ENCODE peak calls at places on chromosome 10, in six cellular contexts. B is ovary, O is brain microvascular endothelial cell, N is psoas muscle, A is AG04450, V is PC-9. T is an unnamed sample.

GRCh38 chr10:114458955-114459354 is 54.7 kb upstream of the AFAP1L2 start:
- DNase-seq in B (no peak), A (no peak), O (peak), V (no peak), N (peak), T (no peak)

GRCh38 chr10:72794260-72794659 is 99.3 kb upstream of the OIT3 start:
- DNase-seq in V (no peak), O (no peak), A (no peak), N (no peak), B (no peak), T (no peak)

GRCh38 chr10:59880976-59881510 is 25.3 kb downstream of the CCDC6 start:
- DNase-seq in V (no peak), N (no peak), A (no peak), O (no peak), B (no peak), T (no peak)

GRCh38 chr10:126240483-126240882 is 147.8 kb downstream of the ADAM12 start:
- DNase-seq in O (peak), N (no peak), B (no peak), A (no peak), V (no peak), T (no peak)

GRCh38 chr10:29050081-29050480 is 238.8 kb upstream of the LYZL1 start:
- DNase-seq in A (no peak), O (no peak), B (no peak), N (no peak), V (no peak), T (no peak)

GRCh38 chr10:101485681-101486554 is 102.1 kb downstream of the POLL start:
- DNase-seq in A (no peak), O (no peak), N (peak), B (peak), V (no peak), T (no peak)

GRCh38 chr10:112973046-112973445 is 23.0 kb downstream of the TCF7L2 start:
- DNase-seq in V (no peak), N (no peak), B (no peak), A (no peak), O (no peak), T (no peak)

GRCh38 chr10:62046522-62047239 is 145.2 kb downstream of the ARID5B start:
- DNase-seq in B (peak), O (peak), A (no peak), N (no peak), V (no peak), T (no peak)

GRCh38 chr10:132860527-132860926 is 74.6 kb upstream of the NKX6-2 start:
- DNase-seq in V (no peak), O (no peak), N (no peak), A (no peak), B (peak), T (peak)

GRCh38 chr10:18100664-18101063 is 39.6 kb upstream of the CACNB2 start:
- DNase-seq in B (no peak), N (no peak), A (no peak), V (no peak), O (no peak), T (no peak)

GRCh38 chr10:46326066-46326465 is 39.3 kb downstream of the ANTXRL start:
- DNase-seq in O (no peak), B (no peak), N (no peak), A (no peak), V (no peak), T (no peak)

GRCh38 chr10:98534046-98534445 is 87.3 kb upstream of the HPS1 start:
- DNase-seq in A (no peak), O (no peak), N (no peak), B (no peak), V (no peak), T (no peak)

GRCh38 chr10:94213980-94214379 is 148.8 kb downstream of the NOC3L start:
- DNase-seq in A (no peak), O (no peak), V (no peak), B (no peak), N (no peak), T (no peak)

GRCh38 chr10:34290412-34291082 is 524.5 kb downstream of the PARD3 start:
- DNase-seq in B (no peak), O (peak), A (peak), N (peak), V (no peak), T (no peak)

GRCh38 chr10:5073659-5074058 is 20.6 kb upstream of the AKR1C3 start:
- DNase-seq in B (no peak), V (no peak), A (no peak), O (no peak), N (no peak), T (no peak)

GRCh38 chr10:133247681-133248333 is 10.2 kb downstream of the VENTX start:
- DNase-seq in O (no peak), A (no peak), B (peak), V (no peak), N (no peak), T (no peak)

GRCh38 chr10:86367339-86367951 is 850 bp upstream of the GRID1 start:
- DNase-seq in B (no peak), V (no peak), A (no peak), O (no peak), N (peak), T (no peak)

GRCh38 chr10:56928717-56929116 is 567.7 kb upstream of the ZWINT start:
- DNase-seq in N (no peak), A (no peak), B (no peak), V (no peak), O (no peak), T (no peak)

GRCh38 chr10:132637477-132638129 is 100.0 kb downstream of the INPP5A start:
- DNase-seq in V (peak), O (peak), A (peak), B (peak), N (peak), T (no peak)

GRCh38 chr10:70052462-70053211 is at the start of gene MACROH2A2:
- DNase-seq in B (peak), V (no peak), A (no peak), N (peak), O (peak), T (peak)

GRCh38 chr10:70885931-70886903 is 2.1 kb downstream of the PCBD1 start:
- DNase-seq in V (no peak), N (peak), O (no peak), B (no peak), A (no peak), T (no peak)

GRCh38 chr10:35928017-35928619 is 286.0 kb upstream of the FZD8 start:
- DNase-seq in N (no peak), O (peak), A (no peak), B (no peak), V (no peak), T (no peak)

GRCh38 chr10:62075912-62076311 is 174.4 kb downstream of the ARID5B start:
- DNase-seq in O (no peak), V (no peak), B (no peak), N (no peak), A (no peak), T (no peak)

GRCh38 chr10:89342219-89342966 is 14.6 kb downstream of the IFIT3 start:
- DNase-seq in A (no peak), O (peak), V (no peak), B (peak), N (peak), T (peak)

GRCh38 chr10:31261502-31262311 is 57.3 kb upstream of the ZEB1 start:
- DNase-seq in A (peak), O (peak), V (no peak), B (no peak), N (no peak), T (no peak)

GRCh38 chr10:91540714-91541113 is 92.2 kb downstream of the PPP1R3C start:
- DNase-seq in B (no peak), N (no peak), A (no peak), V (peak), O (no peak), T (no peak)

GRCh38 chr10:123896217-123896927 is 4.8 kb upstream of the CPXM2 start:
- DNase-seq in V (no peak), B (no peak), O (no peak), A (no peak), N (no peak), T (no peak)

GRCh38 chr10:38605153-38605661 is 511.1 kb downstream of the ZNF37A start:
- DNase-seq in N (no peak), V (no peak), B (no peak), O (no peak), A (no peak), T (peak)

GRCh38 chr10:130631139-130631864 is 495.1 kb downstream of the GLRX3 start:
- DNase-seq in A (no peak), N (no peak), O (peak), V (no peak), B (no peak), T (no peak)

GRCh38 chr10:124010563-124011131 is 82.8 kb downstream of the CHST15 start:
- DNase-seq in V (no peak), O (no peak), B (peak), A (no peak), N (no peak), T (no peak)

GRCh38 chr10:3091346-3091787 is 24.0 kb downstream of the PFKP start:
- DNase-seq in O (peak), N (no peak), A (peak), B (no peak), V (peak), T (no peak)

GRCh38 chr10:34739915-34740314 is 75.2 kb downstream of the PARD3 start:
- DNase-seq in N (peak), V (peak), A (peak), B (peak), O (peak), T (no peak)

GRCh38 chr10:88114368-88114767 is 250.9 kb downstream of the PTEN start:
- DNase-seq in V (no peak), B (no peak), A (no peak), N (peak), O (peak), T (no peak)

GRCh38 chr10:93319855-93320254 is 162.3 kb downstream of the MYOF start:
- DNase-seq in O (no peak), A (no peak), V (no peak), B (no peak), N (no peak), T (no peak)

GRCh38 chr10:35642023-35642792 is at the start of gene FZD8:
- DNase-seq in A (peak), B (peak), N (peak), O (peak), V (peak), T (peak)

GRCh38 chr10:118523775-118524174 is 71.7 kb downstream of the PRLHR start:
- DNase-seq in N (no peak), O (no peak), V (no peak), B (no peak), A (no peak), T (no peak)

GRCh38 chr10:118522791-118523498 is 72.5 kb downstream of the PRLHR start:
- DNase-seq in A (no peak), V (peak), B (no peak), O (peak), N (no peak), T (no peak)

GRCh38 chr10:118518095-118518494 is 77.4 kb downstream of the PRLHR start:
- DNase-seq in A (no peak), N (no peak), B (no peak), V (no peak), O (no peak), T (no peak)

GRCh38 chr10:118521415-118522117 is 73.9 kb downstream of the PRLHR start:
- DNase-seq in A (no peak), N (no peak), B (no peak), O (no peak), V (no peak), T (no peak)

GRCh38 chr10:118520116-118520742 is 75.2 kb downstream of the PRLHR start:
- DNase-seq in B (no peak), A (no peak), O (no peak), V (no peak), N (no peak), T (no peak)
- H3K27ac ChIP-seq in B (no peak), A (no peak), O (no peak), V (no peak), N (no peak), T (no peak)

GRCh38 chr10:96619803-96620773 is 33.3 kb upstream of the TM9SF3 start:
- DNase-seq in N (no peak), A (no peak), O (no peak), V (no peak), B (no peak), T (no peak)
- H3K27ac ChIP-seq in N (no peak), A (no peak), O (no peak), V (no peak), B (peak), T (no peak)

GRCh38 chr10:24237801-24238390 is 29.0 kb downstream of the KIAA1217 start:
- DNase-seq in N (no peak), B (no peak), A (no peak), O (no peak), V (no peak), T (no peak)

GRCh38 chr10:24241536-24241935 is 32.6 kb downstream of the KIAA1217 start:
- DNase-seq in V (no peak), O (no peak), N (no peak), B (no peak), A (no peak), T (no peak)

GRCh38 chr10:24239289-24239688 is 30.4 kb downstream of the KIAA1217 start:
- DNase-seq in V (no peak), A (no peak), N (no peak), B (no peak), O (no peak), T (no peak)

GRCh38 chr10:24240001-24240751 is 31.2 kb downstream of the KIAA1217 start:
- DNase-seq in B (no peak), O (no peak), V (no peak), A (no peak), N (no peak), T (no peak)

GRCh38 chr10:24238527-24239247 is 29.7 kb downstream of the KIAA1217 start:
- DNase-seq in V (peak), A (no peak), N (no peak), B (no peak), O (no peak), T (no peak)
- H3K27ac ChIP-seq in V (peak), A (no peak), N (peak), B (no peak), O (no peak), T (no peak)

GRCh38 chr10:84196941-84197340 is 2.6 kb downstream of the CDHR1 start:
- DNase-seq in N (no peak), A (no peak), O (no peak), B (no peak), V (no peak), T (no peak)

GRCh38 chr10:84194424-84195043 is at the start of gene CDHR1:
- DNase-seq in N (no peak), O (no peak), V (no peak), A (no peak), B (no peak), T (no peak)

GRCh38 chr10:84197643-84198042 is 3.3 kb downstream of the CDHR1 start:
- DNase-seq in B (no peak), O (no peak), V (no peak), A (no peak), N (no peak), T (no peak)

GRCh38 chr10:84195044-84195830 is 900 bp downstream of the CDHR1 start:
- DNase-seq in A (no peak), B (no peak), O (no peak), N (no peak), V (no peak), T (no peak)

DNA sequence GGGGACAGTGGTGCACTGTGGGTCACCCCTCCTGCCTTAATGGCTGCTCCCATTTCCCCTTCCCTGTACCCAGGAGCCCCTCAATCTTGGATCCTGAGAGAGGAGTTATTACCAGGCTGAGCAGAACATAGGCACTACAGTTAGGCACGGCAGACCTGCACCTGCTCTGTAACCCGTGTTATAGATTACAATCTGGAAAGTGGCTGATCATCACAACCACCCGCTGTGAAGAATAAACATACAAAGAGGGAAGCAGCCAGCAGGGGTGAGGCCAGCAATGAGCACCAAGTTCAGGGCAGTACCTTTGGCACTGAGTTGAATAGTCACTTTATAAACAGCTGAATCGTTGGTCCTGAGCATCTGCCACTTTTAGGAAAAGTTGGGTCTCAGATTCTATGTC is 1.7 kb downstream of the CDHR1 start:
- DNase-seq in B (no peak), A (no peak), O (no peak), N (no peak), V (no peak), T (no peak)
- H3K27ac ChIP-seq in B (no peak), A (no peak), O (no peak), N (no peak), V (no peak), T (no peak)

GRCh38 chr10:77030408-77030717 is 607.2 kb downstream of the KCNMA1 start:
- DNase-seq in V (no peak), N (no peak), A (no peak), B (no peak), O (no peak), T (no peak)
- H3K27ac ChIP-seq in V (no peak), N (no peak), A (no peak), B (no peak), O (no peak), T (no peak)

DNA sequence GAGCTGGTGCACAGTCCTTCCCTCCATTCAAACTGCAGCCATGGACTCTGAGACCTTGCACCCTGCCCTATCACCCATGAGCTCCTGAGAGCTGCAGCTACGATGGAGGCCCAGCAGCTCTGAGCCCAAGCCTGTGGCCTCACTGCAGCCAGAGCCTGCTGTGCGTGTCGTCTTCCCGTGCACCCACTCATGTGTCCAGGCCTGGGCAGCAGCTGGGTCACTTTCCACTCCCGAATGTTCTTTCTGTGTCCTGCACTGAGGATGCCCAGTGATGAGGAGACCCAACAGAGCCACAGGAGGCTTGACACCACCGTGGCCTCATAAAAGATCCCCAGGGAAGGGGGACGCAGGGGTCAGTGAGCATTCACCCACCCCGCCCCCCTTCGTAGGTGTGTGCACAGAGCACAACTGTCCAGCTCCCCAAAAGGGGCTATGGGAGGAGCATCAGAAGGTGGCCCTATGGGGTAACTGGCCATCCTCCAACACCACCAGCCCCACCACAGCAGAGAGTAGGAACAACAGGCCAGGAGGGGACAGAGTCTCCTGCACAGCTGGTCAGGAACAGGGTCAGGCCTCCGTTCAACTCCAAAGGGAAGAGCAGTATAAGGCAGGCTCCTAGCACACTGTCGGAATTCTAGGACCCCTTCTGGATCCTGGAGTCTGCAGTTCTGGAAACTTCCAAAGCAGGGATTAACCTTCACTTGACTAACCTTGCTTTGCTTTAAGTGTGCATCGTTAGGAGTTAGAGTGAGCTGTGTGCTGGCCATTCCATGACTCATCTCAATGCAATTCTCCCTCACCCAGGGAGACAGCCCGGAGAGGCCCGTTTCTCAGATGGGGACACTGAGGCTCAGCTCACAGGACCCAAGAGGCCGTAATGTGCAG is 52.6 kb downstream of the RASGEF1A start:
- DNase-seq in N (peak), B (no peak), A (no peak), V (no peak), O (peak), T (peak)
- H3K27ac ChIP-seq in N (no peak), B (no peak), A (no peak), V (no peak), O (no peak), T (no peak)

GRCh38 chr10:102648889-102649752 is 4.8 kb downstream of the TRIM8 start:
- DNase-seq in A (no peak), V (no peak), B (no peak), O (no peak), N (peak), T (no peak)
- H3K27ac ChIP-seq in A (no peak), V (no peak), B (peak), O (no peak), N (peak), T (peak)

GRCh38 chr10:78729366-78729765 is 339.4 kb upstream of the ZMIZ1 start:
- DNase-seq in A (no peak), V (no peak), B (no peak), N (no peak), O (no peak), T (no peak)

GRCh38 chr10:78726171-78726570 is 342.6 kb upstream of the ZMIZ1 start:
- DNase-seq in O (no peak), N (no peak), A (no peak), V (no peak), B (no peak), T (no peak)

GRCh38 chr10:78728176-78728575 is 340.6 kb upstream of the ZMIZ1 start:
- DNase-seq in B (no peak), N (no peak), V (no peak), A (no peak), O (no peak), T (no peak)

GRCh38 chr10:78727251-78727650 is 341.5 kb upstream of the ZMIZ1 start:
- DNase-seq in B (no peak), V (no peak), A (no peak), O (no peak), N (no peak), T (no peak)

GRCh38 chr10:78727728-78728127 is 341.0 kb upstream of the ZMIZ1 start:
- DNase-seq in O (no peak), V (no peak), A (no peak), B (peak), N (no peak), T (no peak)
- H3K27ac ChIP-seq in O (no peak), V (no peak), A (no peak), B (no peak), N (no peak), T (no peak)

DNA sequence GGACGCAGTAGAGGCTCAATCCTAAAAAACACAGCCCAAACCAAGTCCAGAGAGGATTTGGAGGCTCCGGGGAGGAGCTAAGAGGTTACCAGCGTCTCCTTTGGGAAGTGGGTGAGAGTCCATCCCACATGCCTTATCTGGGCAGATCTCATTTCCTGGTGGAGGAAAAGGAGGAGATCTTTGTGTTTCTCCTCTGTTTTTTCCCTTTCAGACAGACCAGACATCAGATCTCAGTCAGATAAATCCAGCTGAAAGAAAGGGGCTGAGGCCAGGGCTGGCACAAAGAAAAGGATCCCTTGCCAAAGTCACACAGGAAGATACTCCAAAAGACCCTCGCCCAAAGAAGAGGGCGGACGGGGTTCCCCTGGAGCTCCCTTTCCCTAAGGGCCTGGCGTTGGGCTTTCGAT is 58.3 kb upstream of the COMTD1 start:
- DNase-seq in B (no peak), O (no peak), A (no peak), V (no peak), N (no peak), T (no peak)
- H3K27ac ChIP-seq in B (peak), O (peak), A (no peak), V (peak), N (peak), T (peak)